ENCODE peak calls at places on chromosomes 1 and 21, in four cellular contexts. One of them, this sample, is unnamed.

GRCh38 chr1:179016694-179017382 is 8.9 kb upstream of the FAM20B start:
- DNase-seq in dermis blood vessel endothelial cell: peak; percentile 45
- DNase-seq in naive B cell: no peak
- DNase-seq in mucosa of gallbladder: peak; percentile 93
- DNase-seq in this sample: peak; percentile 4

GRCh38 chr1:26814377-26814776 is 12.1 kb upstream of the ZDHHC18 start:
- DNase-seq in dermis blood vessel endothelial cell: no peak
- DNase-seq in naive B cell: no peak
- DNase-seq in mucosa of gallbladder: no peak
- DNase-seq in this sample: no peak

GRCh38 chr1:87084247-87084836 is 169.9 kb downstream of the HS2ST1 start:
- DNase-seq in dermis blood vessel endothelial cell: peak; percentile 60
- DNase-seq in naive B cell: peak; percentile 45
- DNase-seq in mucosa of gallbladder: no peak
- DNase-seq in this sample: peak; percentile 31

GRCh38 chr1:219528633-219529032 is 84.3 kb downstream of the ZC3H11B start:
- DNase-seq in dermis blood vessel endothelial cell: no peak
- DNase-seq in naive B cell: no peak
- DNase-seq in mucosa of gallbladder: no peak
- DNase-seq in this sample: no peak

GRCh38 chr1:26053718-26054572 is 8.0 kb upstream of the SLC30A2 start:
- DNase-seq in dermis blood vessel endothelial cell: no peak
- DNase-seq in naive B cell: no peak
- DNase-seq in mucosa of gallbladder: peak; percentile 60
- DNase-seq in this sample: no peak

GRCh38 chr21:37006521-37007291 is at the start of gene RIPPLY3:
- DNase-seq in dermis blood vessel endothelial cell: peak; percentile 22
- DNase-seq in naive B cell: no peak
- DNase-seq in mucosa of gallbladder: no peak
- DNase-seq in this sample: peak; percentile 55

GRCh38 chr1:220670365-220670764 is 19.8 kb upstream of the C1orf115 start:
- DNase-seq in dermis blood vessel endothelial cell: no peak
- DNase-seq in naive B cell: no peak
- DNase-seq in mucosa of gallbladder: no peak
- DNase-seq in this sample: no peak

GRCh38 chr1:224668991-224669390 is 52.9 kb downstream of the CNIH3 start:
- DNase-seq in dermis blood vessel endothelial cell: no peak
- DNase-seq in naive B cell: no peak
- DNase-seq in mucosa of gallbladder: peak; percentile 54
- DNase-seq in this sample: no peak

GRCh38 chr21:39660596-39660995 is 47.9 kb downstream of the B3GALT5 start:
- DNase-seq in dermis blood vessel endothelial cell: peak; percentile 6
- DNase-seq in naive B cell: no peak
- DNase-seq in mucosa of gallbladder: peak; percentile 74
- DNase-seq in this sample: peak; percentile 14

GRCh38 chr1:221845650-221846371 is 103.9 kb upstream of the DUSP10 start:
- DNase-seq in dermis blood vessel endothelial cell: peak; percentile 73
- DNase-seq in naive B cell: no peak
- DNase-seq in mucosa of gallbladder: peak; percentile 70
- DNase-seq in this sample: peak; percentile 44

GRCh38 chr1:212512731-212513559 is 80.2 kb downstream of the NENF start:
- DNase-seq in dermis blood vessel endothelial cell: no peak
- DNase-seq in naive B cell: no peak
- DNase-seq in mucosa of gallbladder: no peak
- DNase-seq in this sample: peak; percentile 33

GRCh38 chr1:212973426-212973825 is 23.1 kb downstream of the VASH2 start:
- DNase-seq in dermis blood vessel endothelial cell: no peak
- DNase-seq in naive B cell: no peak
- DNase-seq in mucosa of gallbladder: no peak
- DNase-seq in this sample: no peak

GRCh38 chr1:109164538-109164937 is 49.2 kb upstream of the SARS1 start:
- DNase-seq in dermis blood vessel endothelial cell: no peak
- DNase-seq in naive B cell: no peak
- DNase-seq in mucosa of gallbladder: no peak
- DNase-seq in this sample: no peak